ENCODE peak calls at places on chromosomes 5 and 9, in four cellular contexts. S is activated naive CD8-positive, alpha-beta T cell treated with anti-CD3 and anti-CD28 coated beads for 36 hours; G is GM12865; F is H4. R is an unnamed sample.

GRCh38 chr9:19185191-19185590 is 45.3 kb upstream of the DENND4C start:
- DNase-seq in S (no peak), G (no peak), F (no peak), R (no peak)

GRCh38 chr5:175347027-175347426 is 97.0 kb downstream of the DRD1 start:
- DNase-seq in S (no peak), G (no peak), F (peak), R (no peak)

GRCh38 chr5:73296772-73297171 is 123.8 kb downstream of the TMEM174 start:
- DNase-seq in S (no peak), G (no peak), F (peak), R (peak)

GRCh38 chr9:112505607-112506006 is 19.0 kb downstream of the KIAA1958 start:
- DNase-seq in S (no peak), G (no peak), F (no peak), R (no peak)

GRCh38 chr5:176180339-176180738 is 57.9 kb upstream of the SIMC1 start:
- DNase-seq in S (no peak), G (no peak), F (no peak), R (no peak)

GRCh38 chr5:37770791-37771190 is 69.0 kb downstream of the GDNF start:
- DNase-seq in S (no peak), G (no peak), F (no peak), R (no peak)

GRCh38 chr5:180209137-180209581 is at the start of gene RASGEF1C:
- DNase-seq in S (peak), G (peak), F (peak), R (peak)

GRCh38 chr9:120348951-120349429 is 231.0 kb downstream of the CDK5RAP2 start:
- DNase-seq in S (no peak), G (peak), F (peak), R (peak)

GRCh38 chr9:90835206-90835605 is 33.6 kb downstream of the SYK start:
- DNase-seq in S (no peak), G (no peak), F (no peak), R (no peak)

GRCh38 chr5:89133129-89133528 is 250.1 kb upstream of the MEF2C start:
- DNase-seq in S (no peak), G (no peak), F (no peak), R (no peak)

GRCh38 chr9:137240321-137240840 is 706 bp upstream of the TUBB4B start:
- DNase-seq in S (peak), G (peak), F (peak), R (peak)

GRCh38 chr9:4507306-4507705 is 17.0 kb downstream of the SLC1A1 start:
- DNase-seq in S (no peak), G (no peak), F (no peak), R (no peak)

GRCh38 chr5:40428129-40428528 is 251.6 kb upstream of the PTGER4 start:
- DNase-seq in S (no peak), G (no peak), F (peak), R (peak)

GRCh38 chr9:123339666-123340414 is 16.2 kb upstream of the CRB2 start:
- DNase-seq in S (peak), G (peak), F (peak), R (no peak)

GRCh38 chr5:138985683-138986082 is 110.5 kb upstream of the LRRTM2 start:
- DNase-seq in S (no peak), G (no peak), F (no peak), R (no peak)

GRCh38 chr5:136802382-136802781 is 437.0 kb upstream of the TRPC7 start:
- DNase-seq in S (no peak), G (no peak), F (no peak), R (no peak)

GRCh38 chr9:124285903-124286291 is 28.1 kb downstream of the NEK6 start:
- DNase-seq in S (peak), G (peak), F (peak), R (peak)

GRCh38 chr5:132263548-132264261 is 6.2 kb downstream of the PDLIM4 start:
- DNase-seq in S (peak), G (no peak), F (peak), R (peak)

GRCh38 chr9:38437193-38437823 is 13.1 kb upstream of the IGFBPL1 start:
- DNase-seq in S (no peak), G (peak), F (peak), R (peak)

GRCh38 chr9:17807670-17808282 is 228.9 kb downstream of the SH3GL2 start:
- DNase-seq in S (no peak), G (no peak), F (no peak), R (no peak)

GRCh38 chr9:17536027-17536426 is 42.8 kb upstream of the SH3GL2 start:
- DNase-seq in S (no peak), G (no peak), F (no peak), R (no peak)

GRCh38 chr5:72510610-72511121 is 3.5 kb upstream of the ZNF366 start:
- DNase-seq in S (peak), G (peak), F (peak), R (peak)

R was measured in hepatic stellate cell.